ENCODE peak calls at places on chromosome 1, in five cellular contexts. O, P, R, B and U are unnamed samples.

GRCh38 chr1:53381790-53382401 is 54.0 kb upstream of the LRP8 start:
- DNase-seq in P (peak), R (no peak), B (no peak), O (peak), U (peak)

GRCh38 chr1:17270891-17271765 is 22.2 kb downstream of the PADI3 start:
- DNase-seq in B (no peak), O (no peak), R (no peak), P (no peak), U (peak)

GRCh38 chr1:154466879-154467767 is 34.9 kb upstream of the TDRD10 start:
- DNase-seq in O (no peak), R (no peak), B (no peak), P (no peak), U (no peak)

GRCh38 chr1:9352364-9353140 is 59.9 kb downstream of the SPSB1 start:
- DNase-seq in O (no peak), B (no peak), P (no peak), R (no peak), U (no peak)

GRCh38 chr1:147168626-147169058 is 3.6 kb downstream of the PRKAB2 start:
- DNase-seq in O (peak), R (peak), B (no peak), P (no peak), U (no peak)

GRCh38 chr1:93591833-93592635 is 89.6 kb downstream of the BCAR3 start:
- DNase-seq in O (peak), R (no peak), P (no peak), B (no peak), U (peak)

GRCh38 chr1:72846476-72846875 is 564.1 kb upstream of the NEGR1 start:
- DNase-seq in P (no peak), O (no peak), R (no peak), B (no peak), U (no peak)

GRCh38 chr1:43414634-43415223 is 25.0 kb downstream of the SZT2 start:
- DNase-seq in O (peak), R (peak), B (no peak), P (no peak), U (no peak)

GRCh38 chr1:166283190-166283589 is 116.4 kb upstream of the FAM78B start:
- DNase-seq in B (no peak), O (no peak), P (no peak), R (no peak), U (no peak)

GRCh38 chr1:10449731-10450130 is at the start of gene CORT:
- DNase-seq in P (no peak), O (no peak), B (no peak), R (no peak), U (no peak)

GRCh38 chr1:69377507-69377906 is 190.2 kb upstream of the LRRC7 start:
- DNase-seq in R (no peak), P (no peak), O (no peak), B (no peak), U (no peak)

GRCh38 chr1:228697209-228698016 is 37.9 kb upstream of the RHOU start:
- DNase-seq in O (peak), B (peak), R (peak), P (no peak), U (peak)

DNA sequence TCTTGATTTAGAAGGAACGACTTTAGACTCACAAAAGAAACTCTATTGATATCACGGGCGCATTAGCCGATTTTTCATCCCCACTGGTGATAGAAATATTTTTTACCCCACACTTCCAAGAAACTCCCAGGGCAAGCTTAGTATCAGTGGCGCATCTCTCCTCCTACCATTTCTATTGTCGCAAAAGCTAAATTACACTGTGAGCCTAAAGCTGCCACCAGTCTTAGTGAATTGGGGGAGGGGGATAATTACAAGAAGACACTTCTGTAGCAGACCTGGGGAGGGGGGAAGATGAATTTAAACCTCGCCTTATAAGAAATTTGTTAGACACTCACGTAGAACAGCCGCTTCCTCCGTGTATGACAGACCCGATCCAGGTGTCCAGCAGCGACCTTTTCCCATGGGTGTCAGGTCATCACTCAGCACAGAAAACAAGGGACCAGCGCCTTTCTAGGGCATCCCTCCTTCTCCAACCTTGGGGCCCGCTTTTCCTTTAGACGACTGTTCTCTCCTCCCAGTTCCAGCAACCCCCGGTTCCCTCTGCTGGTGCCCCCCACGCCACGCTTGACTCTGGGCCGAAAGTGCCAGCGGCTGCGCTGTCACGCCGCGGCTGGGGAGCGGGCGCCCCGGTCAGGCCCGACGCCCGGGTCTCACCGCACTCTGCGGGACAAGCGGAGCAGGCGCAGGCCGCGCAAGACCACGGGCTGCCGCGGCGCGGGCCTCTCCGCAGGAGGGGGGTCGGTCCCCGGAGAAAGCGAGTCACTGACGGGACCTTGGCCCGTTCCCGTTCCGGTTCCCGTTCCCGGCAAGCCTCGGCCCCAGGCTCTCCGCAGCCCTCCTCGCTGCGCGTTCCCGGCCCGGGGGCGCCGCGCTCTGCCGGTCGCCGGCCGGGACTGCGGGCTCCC is 797 bp downstream of the PHC2 start:
- DNase-seq in O (peak), B (no peak), R (no peak), P (no peak), U (peak)
- TF ChIP-seq CTCF in O (no peak), B (no peak), R (no peak), P (no peak), U (no peak)

GRCh38 chr1:24119489-24119858 is 7.5 kb upstream of the MYOM3 start:
- DNase-seq in R (no peak), P (no peak), B (no peak), O (no peak), U (no peak)

GRCh38 chr1:24120965-24121364 is 9.0 kb upstream of the MYOM3 start:
- DNase-seq in O (no peak), P (no peak), R (no peak), B (no peak), U (peak)

GRCh38 chr1:24118410-24119242 is 6.7 kb upstream of the MYOM3 start:
- DNase-seq in B (no peak), R (no peak), O (no peak), P (no peak), U (peak)

GRCh38 chr1:24121406-24121805 is 9.5 kb upstream of the MYOM3 start:
- DNase-seq in O (no peak), B (no peak), P (no peak), R (no peak), U (no peak)

DNA sequence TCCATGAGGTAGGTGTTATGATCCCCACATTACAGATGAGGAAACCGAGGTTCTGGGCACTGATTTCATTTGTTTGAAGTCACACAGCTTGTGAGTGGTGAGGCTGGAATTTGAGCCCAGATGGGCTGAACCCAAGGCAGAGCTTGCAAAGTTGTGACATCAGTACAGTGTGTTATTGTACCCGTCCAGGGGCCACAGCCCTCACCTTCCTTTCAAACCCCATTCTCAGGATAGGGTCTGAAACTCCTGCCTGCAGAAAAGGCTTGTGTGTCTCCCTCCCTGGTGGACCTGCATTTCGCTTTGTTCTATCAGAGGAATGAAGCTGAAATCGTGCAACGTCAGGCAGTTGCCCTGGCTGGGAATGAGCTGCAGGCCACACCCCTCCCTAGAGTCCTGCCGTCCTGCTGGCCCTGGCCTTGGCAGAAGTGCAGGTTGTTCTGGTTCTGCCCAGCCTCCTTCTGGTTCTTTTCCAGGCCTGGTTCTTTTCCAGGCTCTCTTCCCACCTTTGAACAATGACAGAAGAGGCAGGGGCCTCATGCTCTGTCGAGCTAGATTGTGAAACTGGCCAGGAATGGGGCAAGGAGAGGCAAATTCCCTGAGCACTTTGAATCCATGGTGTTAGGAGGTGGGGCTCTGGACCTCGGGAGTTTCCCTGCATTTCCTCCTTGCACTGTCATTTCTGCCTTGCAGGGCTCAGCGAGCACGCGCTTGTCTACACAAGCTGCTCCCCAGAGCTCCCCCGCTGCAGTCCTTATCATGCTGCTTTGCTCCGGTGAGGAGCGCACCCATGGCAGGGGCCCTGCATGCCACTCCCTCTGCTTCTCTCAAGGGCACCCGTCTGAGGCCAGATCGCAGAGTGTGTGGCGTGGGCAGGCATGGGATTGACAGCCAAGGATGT is 8.2 kb upstream of the MYOM3 start:
- DNase-seq in B (no peak), O (peak), R (peak), P (no peak), U (peak)
- H3K4me3 ChIP-seq in B (no peak), O (no peak), R (no peak), P (no peak), U (no peak)

GRCh38 chr1:33928256-33928655 is 64.4 kb downstream of the HMGB4 start:
- DNase-seq in B (no peak), O (peak), R (no peak), P (peak), U (no peak)

GRCh38 chr1:33925586-33925985 is 61.7 kb downstream of the HMGB4 start:
- DNase-seq in B (no peak), R (no peak), O (peak), P (no peak), U (no peak)

GRCh38 chr1:33927721-33928120 is 63.8 kb downstream of the HMGB4 start:
- DNase-seq in R (no peak), B (no peak), O (peak), P (peak), U (no peak)

GRCh38 chr1:33931115-33931475 is 67.2 kb downstream of the HMGB4 start:
- DNase-seq in O (no peak), R (no peak), B (no peak), P (no peak), U (no peak)

GRCh38 chr1:33930346-33931114 is 66.7 kb downstream of the HMGB4 start:
- DNase-seq in B (no peak), P (no peak), O (no peak), R (no peak), U (no peak)
- TF ChIP-seq CTCF in B (no peak), P (no peak), O (no peak), R (no peak), U (no peak)

GRCh38 chr1:99645199-99645598 is 714 bp upstream of the PALMD start:
- DNase-seq in P (no peak), B (peak), O (peak), R (peak), U (no peak)
- H3K4me3 ChIP-seq in P (no peak), B (no peak), O (no peak), R (peak), U (peak)

GRCh38 chr1:206760590-206760989 is 10.0 kb upstream of the IL19 start:
- DNase-seq in B (no peak), O (no peak), P (no peak), R (no peak), U (no peak)
- TF ChIP-seq CTCF in B (no peak), O (no peak), P (no peak), R (no peak), U (no peak)

GRCh38 chr1:62076286-62076685 is 118.4 kb upstream of the L1TD1 start:
- DNase-seq in B (no peak), R (no peak), P (peak), O (peak), U (no peak)

GRCh38 chr1:62068978-62069377 is 125.7 kb upstream of the L1TD1 start:
- DNase-seq in O (no peak), P (no peak), B (no peak), R (peak), U (no peak)

GRCh38 chr1:62068302-62068936 is 126.2 kb upstream of the L1TD1 start:
- DNase-seq in P (no peak), O (no peak), B (no peak), R (no peak), U (no peak)

GRCh38 chr1:62070384-62071011 is 124.2 kb upstream of the L1TD1 start:
- DNase-seq in B (no peak), P (no peak), R (peak), O (no peak), U (no peak)

DNA sequence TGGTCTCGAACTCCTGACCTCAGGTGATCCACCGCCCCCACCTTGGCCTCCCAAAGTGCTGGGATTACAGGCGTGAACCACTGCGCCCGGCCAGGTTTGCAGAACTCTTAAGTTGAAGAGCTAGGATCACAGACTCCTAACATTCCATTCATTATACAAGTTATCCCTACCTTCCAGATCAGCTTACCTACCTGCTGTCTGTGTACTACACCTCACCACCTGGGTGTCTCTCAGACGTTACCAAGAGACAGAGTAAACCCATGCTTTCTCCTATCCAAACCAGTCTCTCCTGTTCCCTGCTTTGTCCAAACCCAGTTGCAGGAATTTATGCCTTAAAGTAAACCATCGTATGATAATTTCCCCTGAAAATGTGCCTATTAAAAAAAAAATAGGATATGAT is 123.0 kb upstream of the L1TD1 start:
- DNase-seq in R (no peak), O (no peak), B (no peak), P (no peak), U (no peak)
- H3K4me3 ChIP-seq in R (no peak), O (no peak), B (no peak), P (no peak), U (no peak)